ENCODE peak calls at places on chromosome 17, in six cellular contexts. Q is gastrocnemius medialis, J is astrocyte, R is aorta, U is OCI-LY7, M is heart left ventricle. E is an unnamed sample.

GRCh38 chr17:55433029-55433628 is 11.5 kb upstream of the MMD start:
- DNase-seq in Q (no peak), J (peak; percentile 52), R (no peak), U (no peak), M (no peak), E (no peak)

GRCh38 chr17:68909066-68909465 is 46.1 kb downstream of the ABCA8 start:
- DNase-seq in Q (peak; percentile 31), J (peak; percentile 95), R (peak; percentile 73), U (peak; percentile 20), M (no peak), E (peak; percentile 59)

GRCh38 chr17:38864636-38865398 is 5.0 kb upstream of the LASP1 start:
- DNase-seq in Q (no peak), J (no peak), R (no peak), U (no peak), M (no peak), E (no peak)

GRCh38 chr17:55513885-55514590 is 2.8 kb upstream of the SMIM36 start:
- DNase-seq in Q (peak; percentile 53), J (peak; percentile 26), R (peak; percentile 59), U (peak; percentile 83), M (no peak), E (peak; percentile 84)

GRCh38 chr17:15261063-15261817 is 3.9 kb downstream of the PMP22 start:
- DNase-seq in Q (peak; percentile 80), J (peak; percentile 42), R (peak; percentile 80), U (no peak), M (peak; percentile 80), E (peak; percentile 87)

GRCh38 chr17:36850794-36851193 is 86.5 kb upstream of the LHX1 start:
- DNase-seq in Q (no peak), J (peak; percentile 65), R (no peak), U (no peak), M (no peak), E (no peak)

GRCh38 chr17:32901743-32902142 is 24.8 kb upstream of the MYO1D start:
- DNase-seq in Q (no peak), J (no peak), R (no peak), U (no peak), M (no peak), E (no peak)

GRCh38 chr17:306536-307294 is 45.9 kb downstream of the RPH3AL start:
- DNase-seq in Q (no peak), J (no peak), R (peak; percentile 43), U (no peak), M (peak; percentile 58), E (no peak)

GRCh38 chr17:17741346-17742023 is 60.2 kb downstream of the RAI1 start:
- DNase-seq in Q (no peak), J (peak; percentile 39), R (no peak), U (no peak), M (no peak), E (no peak)

GRCh38 chr17:16552637-16553045 is 16.4 kb downstream of the ZNF287 start:
- DNase-seq in Q (no peak), J (no peak), R (no peak), U (no peak), M (no peak), E (no peak)
- H3K9me3 ChIP-seq in Q (peaks cover 20% of the 10 kb centered on the region), J (peaks cover 57% of the 10 kb centered on the region), R (peaks cover 10% of the 10 kb centered on the region), U (peaks cover 55% of the 10 kb centered on the region), M (peaks cover 18% of the 10 kb centered on the region), E (peaks cover 7% of the 10 kb centered on the region)

GRCh38 chr17:2708585-2709172 is 2.9 kb downstream of the CLUH start:
- DNase-seq in Q (no peak), J (no peak), R (peak; percentile 49), U (no peak), M (no peak), E (no peak)
- H3K4me3 ChIP-seq in Q (peak overlapping the region; percentile 65), J (no peak overlapping the region), R (no peak overlapping the region), U (peak overlapping the region; percentile 100), M (no peak overlapping the region), E (no peak overlapping the region)

GRCh38 chr17:41910701-41911391 is 7.9 kb downstream of the ACLY start:
- DNase-seq in Q (no peak), J (peak; percentile 99), R (peak; percentile 63), U (no peak), M (no peak), E (no peak)
- H3K4me1 ChIP-seq in Q (no peaks in the 10 kb centered on the region), J (peaks cover 67% of the 10 kb centered on the region), R (no peaks in the 10 kb centered on the region), U (no peaks in the 10 kb centered on the region), M (peaks cover 14% of the 10 kb centered on the region), E (peaks cover 2% of the 10 kb centered on the region)

DNA sequence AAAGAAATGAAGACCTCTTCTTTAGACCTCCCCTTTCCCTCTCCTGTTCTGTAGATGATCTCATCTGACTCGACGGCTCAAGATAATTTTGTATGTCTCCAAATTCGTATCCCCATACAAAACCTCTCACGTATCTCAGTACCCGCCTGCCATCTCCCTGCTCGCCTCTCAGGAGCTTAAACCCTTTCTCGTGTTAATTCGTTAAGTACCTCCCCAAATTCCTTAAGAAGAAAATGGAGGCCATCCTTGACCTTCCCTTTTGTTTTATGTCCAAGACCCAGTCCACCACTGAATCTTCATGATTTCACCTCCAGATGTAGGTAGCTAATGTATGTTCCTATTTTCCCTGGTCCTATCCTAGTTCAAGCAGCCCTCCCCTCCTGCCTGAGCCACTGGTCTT is 41.6 kb downstream of the OR3A1 start:
- DNase-seq in Q (no peak), J (no peak), R (no peak), U (no peak), M (no peak), E (no peak)
- H3K9me3 ChIP-seq in Q (no peaks in the 10 kb centered on the region), J (peaks cover 6% of the 10 kb centered on the region), R (peaks cover 2% of the 10 kb centered on the region), U (no peaks in the 10 kb centered on the region), M (peaks cover 3% of the 10 kb centered on the region), E (no peaks in the 10 kb centered on the region)

DNA sequence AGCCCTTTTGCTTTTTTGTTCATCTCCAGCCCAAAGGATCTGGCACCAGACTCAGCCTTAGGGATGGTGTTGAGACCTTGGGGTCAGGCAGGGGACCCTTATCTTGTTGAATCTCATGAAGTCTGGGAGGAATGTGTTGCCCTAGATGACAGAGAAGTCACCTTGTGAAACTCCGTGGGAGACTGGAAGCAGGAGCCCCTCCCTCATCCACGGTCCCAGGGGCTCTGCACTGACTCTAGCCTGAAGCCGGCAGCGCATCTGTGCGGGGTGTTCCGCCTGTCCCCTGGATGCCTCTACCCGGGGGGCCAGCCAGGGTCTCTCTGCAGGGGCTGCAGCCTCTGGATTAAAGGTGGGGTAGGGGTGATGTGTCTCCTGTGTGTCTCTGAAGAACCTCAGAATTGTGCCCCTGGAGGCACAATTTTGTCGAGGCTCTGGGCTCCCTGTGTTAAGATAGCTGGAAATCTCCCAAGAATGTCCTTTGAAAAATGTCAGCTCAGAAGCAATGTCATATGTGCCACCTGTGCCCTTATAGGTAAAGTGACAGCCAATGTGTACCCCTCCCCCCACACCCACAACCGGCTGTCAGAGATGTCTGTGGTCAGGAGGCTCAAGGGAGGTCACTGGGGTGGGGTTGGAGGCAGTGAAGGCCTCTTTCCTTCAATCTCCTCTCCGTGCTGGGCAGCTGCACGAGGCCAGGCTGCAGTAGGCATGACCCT is 32.1 kb upstream of the CDC42EP4 start:
- DNase-seq in Q (no peak), J (no peak), R (no peak), U (no peak), M (no peak), E (no peak)
- H3K4me3 ChIP-seq in Q (no peak overlapping the region), J (no peak overlapping the region), R (no peak overlapping the region), U (no peak overlapping the region), M (no peak overlapping the region), E (no peak overlapping the region)

GRCh38 chr17:44719444-44719843 is 11.0 kb downstream of the DBF4B start:
- DNase-seq in Q (no peak), J (no peak), R (no peak), U (no peak), M (no peak), E (no peak)
- H3K4me1 ChIP-seq in Q (no peaks in the 10 kb centered on the region), J (no peaks in the 10 kb centered on the region), R (no peaks in the 10 kb centered on the region), U (no peaks in the 10 kb centered on the region), M (no peaks in the 10 kb centered on the region), E (no peaks in the 10 kb centered on the region)